ENCODE peak calls at places on chromosome 2, in eight cellular contexts. Z is activated CD4-positive, alpha-beta T cell treated with anti-CD3 and anti-CD28 coated beads, Interleukin-2, amount 50 U/mL, for 24 hours; A is neuronal stem cell; R is endothelial cell of umbilical vein; F is T-helper 2 cell; S is T-helper 9 cell; B is naive thymus-derived CD4-positive, alpha-beta T cell; D is endodermal cell. E is an unnamed sample.

GRCh38 chr2:1987379-1987778 is 243.1 kb upstream of the PXDN start:
- DNase-seq in D (no peak), R (no peak), Z (no peak), A (no peak), B (no peak), S (no peak), F (no peak), E (no peak)

GRCh38 chr2:169080250-169081035 is 11.1 kb downstream of the DHRS9 start:
- DNase-seq in R (no peak), A (no peak), S (no peak), F (no peak), Z (no peak), D (no peak), B (no peak), E (no peak)

GRCh38 chr2:118687698-118688097 is 159.8 kb downstream of the EN1 start:
- DNase-seq in D (no peak), Z (no peak), B (no peak), F (no peak), S (no peak), A (no peak), R (no peak), E (no peak)

GRCh38 chr2:54646170-54646927 is 77.1 kb upstream of the EML6 start:
- DNase-seq in D (peak; percentile 29), B (no peak), A (no peak), R (no peak), Z (no peak), S (no peak), F (no peak), E (no peak)

GRCh38 chr2:134435936-134436335 is 182.1 kb downstream of the MGAT5 start:
- DNase-seq in S (no peak), D (no peak), Z (no peak), A (no peak), F (no peak), B (no peak), R (no peak), E (no peak)

GRCh38 chr2:130365075-130365474 is 9.2 kb downstream of the PTPN18 start:
- DNase-seq in B (no peak), R (no peak), F (no peak), S (no peak), Z (no peak), A (no peak), D (no peak), E (no peak)

GRCh38 chr2:174546519-174547506 is 50.8 kb downstream of the WIPF1 start:
- DNase-seq in F (peak; percentile 12), Z (no peak), A (peak; percentile 15), D (peak; percentile 88), R (peak; percentile 17), S (no peak), B (no peak), E (peak; percentile 24)

GRCh38 chr2:143264851-143265250 is 135.6 kb downstream of the ARHGAP15 start:
- DNase-seq in D (no peak), S (no peak), A (no peak), R (no peak), F (no peak), B (no peak), Z (no peak), E (no peak)

GRCh38 chr2:232689152-232689910 is 7.8 kb upstream of the GIGYF2 start:
- DNase-seq in S (no peak), Z (no peak), F (no peak), A (no peak), R (peak; percentile 53), D (peak; percentile 31), B (no peak), E (peak; percentile 67)

GRCh38 chr2:160474891-160475795 is 18.5 kb downstream of the RBMS1 start:
- DNase-seq in Z (no peak), D (peak; percentile 54), R (no peak), B (no peak), A (no peak), F (no peak), S (no peak), E (no peak)

GRCh38 chr2:150141241-150142001 is 346.0 kb downstream of the RND3 start:
- DNase-seq in F (no peak), D (no peak), A (no peak), Z (no peak), R (peak; percentile 91), B (no peak), S (no peak), E (peak; percentile 80)

GRCh38 chr2:58925676-58926081 is 684.6 kb upstream of the FANCL start:
- DNase-seq in Z (no peak), A (no peak), B (no peak), R (no peak), S (no peak), D (no peak), F (no peak), E (no peak)

E was measured in lung microvascular endothelial cell.